ENCODE peak calls at places on chromosome 2, in nine cellular contexts. B, D, F, Z, P, I, H, R and J are unnamed samples.

GRCh38 chr2:111662039-111662740 is 221.8 kb downstream of the ANAPC1 start:
- DNase-seq in B (no peak), D (no peak), F (no peak), Z (no peak), P (no peak), I (no peak), H (no peak), R (no peak), J (no peak)

GRCh38 chr2:54568876-54569298 is 112.8 kb downstream of the SPTBN1 start:
- DNase-seq in B (no peak), D (no peak), F (no peak), Z (no peak), P (no peak), I (no peak), H (no peak), R (no peak), J (no peak)

GRCh38 chr2:17538844-17539554 is 1.5 kb upstream of the VSNL1 start:
- DNase-seq in B (peak), D (no peak), F (peak), Z (peak), P (peak), I (no peak), H (peak), R (no peak), J (peak)

GRCh38 chr2:53445376-53446072 is 322.1 kb upstream of the CHAC2 start:
- DNase-seq in B (no peak), D (no peak), F (no peak), Z (no peak), P (no peak), I (no peak), H (no peak), R (no peak), J (no peak)

GRCh38 chr2:189933911-189934399 is 128.6 kb downstream of the MSTN start:
- DNase-seq in B (no peak), D (no peak), F (no peak), Z (no peak), P (peak), I (no peak), H (no peak), R (no peak), J (no peak)

GRCh38 chr2:205017381-205017780 is 472.1 kb downstream of the PARD3B start:
- DNase-seq in B (no peak), D (no peak), F (no peak), Z (no peak), P (no peak), I (no peak), H (no peak), R (no peak), J (no peak)

GRCh38 chr2:235043762-235044500 is 92.1 kb downstream of the SH3BP4 start:
- DNase-seq in B (peak), D (no peak), F (peak), Z (peak), P (no peak), I (no peak), H (no peak), R (no peak), J (no peak)

GRCh38 chr2:98394595-98395153 is 48.4 kb downstream of the CNGA3 start:
- DNase-seq in B (no peak), D (no peak), F (no peak), Z (no peak), P (no peak), I (no peak), H (no peak), R (no peak), J (no peak)

GRCh38 chr2:168166902-168167510 is 80.4 kb downstream of the STK39 start:
- DNase-seq in B (no peak), D (no peak), F (no peak), Z (no peak), P (no peak), I (no peak), H (no peak), R (no peak), J (no peak)

GRCh38 chr2:62198237-62198633 is 2.3 kb downstream of the B3GNT2 start:
- DNase-seq in B (no peak), D (no peak), F (no peak), Z (no peak), P (no peak), I (no peak), H (no peak), R (no peak), J (no peak)

GRCh38 chr2:62199392-62200125 is 3.6 kb downstream of the B3GNT2 start:
- DNase-seq in B (no peak), D (no peak), F (no peak), Z (no peak), P (no peak), I (no peak), H (no peak), R (no peak), J (no peak)

GRCh38 chr2:62196278-62196901 is 475 bp downstream of the B3GNT2 start:
- DNase-seq in B (peak), D (peak), F (no peak), Z (peak), P (no peak), I (peak), H (no peak), R (no peak), J (no peak)

GRCh38 chr2:62197017-62197586 is 1.2 kb downstream of the B3GNT2 start:
- DNase-seq in B (no peak), D (peak), F (no peak), Z (peak), P (no peak), I (no peak), H (no peak), R (no peak), J (no peak)

DNA sequence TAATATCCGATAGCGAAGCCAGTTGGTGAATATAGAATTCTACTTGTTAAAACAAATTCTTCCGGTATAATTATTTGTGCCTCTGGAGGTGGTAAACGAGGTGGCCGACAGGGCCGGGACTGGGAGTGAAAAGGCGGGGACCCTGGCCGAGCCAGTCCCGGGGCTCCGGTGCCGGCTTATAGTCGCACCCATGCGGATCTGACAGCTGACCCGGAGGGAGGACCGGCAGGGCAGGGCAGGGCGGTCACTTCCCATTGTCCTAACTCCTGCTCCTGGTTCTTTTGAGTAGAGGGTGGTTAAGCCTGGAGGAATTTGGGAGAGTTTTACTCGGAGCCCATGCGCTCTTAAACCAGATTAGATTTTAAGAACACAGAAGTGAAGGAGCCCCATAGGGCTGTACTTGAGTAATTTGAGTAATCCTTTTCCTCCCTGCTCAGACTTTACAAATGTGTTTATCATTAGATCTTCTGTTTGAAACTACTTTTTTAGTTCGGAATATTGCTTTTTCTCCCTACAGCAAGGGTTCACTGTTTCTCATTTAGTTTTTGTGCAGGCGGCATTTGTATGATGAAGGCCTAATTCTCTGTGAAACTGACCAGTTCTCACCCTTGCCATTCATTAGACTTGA is 1.8 kb downstream of the B3GNT2 start:
- DNase-seq in B (peak), D (no peak), F (no peak), Z (peak), P (no peak), I (no peak), H (no peak), R (no peak), J (peak)
- H3K27ac ChIP-seq in B (peak), D (peak), F (peak), Z (peak), P (peak), I (peak), H (peak), R (peak), J (peak)

DNA sequence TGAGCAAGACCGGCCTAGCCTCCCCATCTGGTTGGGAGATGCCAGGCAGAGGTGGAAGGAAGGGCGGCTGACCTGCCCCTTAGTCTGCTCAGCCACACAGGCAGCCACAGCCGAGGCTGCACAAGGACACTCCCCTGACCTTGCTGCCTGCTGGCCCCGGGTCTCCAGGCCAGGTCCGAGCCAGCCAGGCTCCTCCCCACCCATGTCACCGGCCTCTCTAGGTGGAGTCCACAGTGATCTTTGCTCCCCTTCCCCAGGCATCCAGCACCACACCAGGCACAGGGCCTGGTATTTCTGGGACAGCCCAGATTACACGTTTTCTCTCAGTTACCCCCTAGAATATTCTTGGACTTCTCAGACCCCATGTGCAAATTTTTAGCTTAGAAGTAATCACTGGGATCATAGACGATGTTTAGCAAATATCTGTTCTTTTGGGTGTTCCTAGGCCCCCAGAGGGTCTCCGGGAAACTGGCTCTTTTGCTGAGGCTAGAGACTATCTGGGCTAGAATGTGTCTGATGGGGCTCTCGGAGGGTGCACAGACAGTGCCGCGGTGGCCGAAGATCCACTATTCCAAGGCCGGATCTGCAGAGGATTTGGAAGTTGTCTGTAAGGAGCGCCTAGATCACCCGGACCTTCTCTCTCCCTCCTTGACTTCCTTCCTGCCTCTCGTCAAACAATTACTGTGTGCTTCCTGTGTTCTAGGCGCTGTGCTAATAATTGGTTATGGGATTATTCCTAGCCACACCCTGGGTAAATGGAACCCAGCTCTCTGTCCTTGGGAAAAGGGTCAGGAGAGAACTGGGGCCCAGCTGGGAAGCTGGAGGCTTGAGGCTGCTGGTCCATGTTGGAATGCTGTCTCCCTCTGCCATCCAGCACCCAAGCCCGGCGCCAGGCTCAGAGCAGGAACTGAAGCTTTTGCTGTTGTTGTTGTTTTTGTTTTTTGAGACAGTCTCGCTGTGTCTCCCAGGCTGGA is 46.9 kb downstream of the ODC1 start:
- DNase-seq in B (no peak), D (no peak), F (no peak), Z (no peak), P (no peak), I (no peak), H (no peak), R (no peak), J (no peak)
- H3K27ac ChIP-seq in B (peak), D (peak), F (peak), Z (peak), P (no peak), I (peak), H (no peak), R (no peak), J (peak)

DNA sequence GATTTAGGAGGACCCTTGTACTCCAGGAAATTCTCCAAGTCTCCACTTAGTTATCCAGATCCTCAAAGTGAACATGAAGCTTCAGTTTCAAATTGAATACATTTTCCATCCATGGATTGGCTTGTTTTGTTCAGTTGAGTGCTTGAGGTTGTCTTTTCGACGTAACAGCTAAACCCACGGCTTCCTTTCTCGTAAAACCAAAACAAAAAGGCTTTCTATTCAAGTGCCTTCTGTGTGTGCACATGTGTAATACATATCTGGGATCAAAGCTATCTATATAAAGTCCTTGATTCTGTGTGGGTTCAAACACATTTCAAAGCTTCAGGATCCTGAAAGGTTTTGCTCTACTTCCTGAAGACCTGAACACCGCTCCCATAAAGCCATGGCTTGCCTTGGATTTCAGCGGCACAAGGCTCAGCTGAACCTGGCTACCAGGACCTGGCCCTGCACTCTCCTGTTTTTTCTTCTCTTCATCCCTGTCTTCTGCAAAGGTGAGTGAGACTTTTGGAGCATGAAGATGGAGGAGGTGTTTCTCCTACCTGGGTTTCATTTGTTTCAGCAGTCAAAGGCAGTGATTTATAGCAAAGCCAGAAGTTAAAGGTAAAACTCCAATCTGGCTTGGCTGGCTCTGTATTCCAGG is at the start of gene CTLA4:
- DNase-seq in B (no peak), D (peak), F (no peak), Z (no peak), P (no peak), I (no peak), H (no peak), R (no peak), J (no peak)
- H3K27ac ChIP-seq in B (no peak), D (peak), F (no peak), Z (no peak), P (no peak), I (no peak), H (no peak), R (no peak), J (no peak)

DNA sequence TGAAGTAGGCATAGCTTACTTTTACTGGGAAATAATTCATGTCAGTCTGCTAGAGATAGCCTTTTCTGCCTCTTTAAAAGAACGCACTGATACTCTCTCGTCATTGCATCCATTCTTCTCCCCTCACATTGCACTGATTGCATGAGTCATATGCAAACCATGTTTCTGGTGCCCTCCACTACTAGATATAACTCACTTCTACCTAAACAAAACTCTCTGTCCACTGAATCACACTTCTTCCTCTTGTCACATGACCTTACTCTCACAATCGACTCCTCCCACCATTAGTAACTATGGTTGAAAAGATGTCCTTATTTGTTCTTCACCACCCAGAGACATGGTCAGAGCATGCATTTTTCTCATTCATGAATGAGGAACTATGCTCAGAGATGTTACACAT is 158.0 kb downstream of the CSRNP3 start:
- DNase-seq in B (no peak), D (no peak), F (no peak), Z (no peak), P (no peak), I (no peak), H (no peak), R (no peak), J (no peak)
- H3K27ac ChIP-seq in B (no peak), D (no peak), F (no peak), Z (no peak), P (no peak), I (no peak), H (no peak), R (no peak), J (no peak)

GRCh38 chr2:222844323-222844722 is 16.5 kb upstream of the ACSL3 start:
- DNase-seq in B (no peak), D (no peak), F (no peak), Z (no peak), P (no peak), I (no peak), H (no peak), R (no peak), J (no peak)
- H3K27ac ChIP-seq in B (no peak), D (no peak), F (no peak), Z (no peak), P (peak), I (no peak), H (no peak), R (peak), J (no peak)

DNA sequence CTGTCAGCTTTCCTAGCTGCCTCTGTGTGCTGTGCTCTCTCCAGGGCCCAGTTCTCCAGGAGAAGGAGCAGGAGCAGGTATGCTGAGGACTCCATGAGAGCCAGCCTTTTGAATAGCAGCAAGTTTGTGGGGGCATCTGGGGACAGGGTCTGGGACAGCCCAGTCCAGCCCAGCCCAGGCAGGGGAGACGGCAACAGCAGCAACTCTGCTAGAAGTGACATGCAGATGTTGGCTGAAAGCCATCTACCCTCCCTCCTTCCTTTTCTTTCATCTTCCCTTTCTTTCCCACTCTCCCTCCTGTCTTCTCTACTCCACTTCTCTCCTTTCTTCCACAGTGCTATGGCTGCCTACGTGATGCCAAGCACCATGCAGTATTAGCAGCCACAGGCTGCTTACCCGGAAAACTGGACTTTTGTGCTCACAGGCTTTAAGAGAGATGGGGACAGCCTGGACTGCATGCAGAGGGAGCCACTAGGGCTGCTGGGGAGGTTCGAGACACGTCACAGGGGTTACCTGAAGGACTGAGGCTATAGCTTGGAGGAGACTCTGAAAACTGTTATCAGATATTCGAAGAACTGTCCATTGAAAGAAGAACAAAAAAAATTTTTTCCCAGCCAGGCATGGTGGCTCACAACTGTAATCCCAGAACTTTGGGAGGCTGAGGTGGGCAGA is 23.8 kb upstream of the YWHAQ start:
- DNase-seq in B (no peak), D (no peak), F (no peak), Z (no peak), P (no peak), I (no peak), H (no peak), R (no peak), J (no peak)
- H3K27ac ChIP-seq in B (no peak), D (no peak), F (no peak), Z (no peak), P (no peak), I (no peak), H (peak), R (no peak), J (no peak)

GRCh38 chr2:172430671-172431070 is 3.3 kb downstream of the ITGA6 start:
- DNase-seq in B (no peak), D (no peak), F (no peak), Z (no peak), P (no peak), I (no peak), H (no peak), R (no peak), J (no peak)
- H3K27ac ChIP-seq in B (peak), D (no peak), F (peak), Z (no peak), P (peak), I (peak), H (no peak), R (peak), J (peak)